ENCODE peak calls at places on chromosomes 13 and 19, in seven cellular contexts. T is CD4-positive, alpha-beta T cell; H is lower leg skin; P is stomach; C is activated CD8-positive, alpha-beta T cell treated with anti-CD3 and anti-CD28 coated beads for 36 hours; A is AG10803; F is ascending aorta. E is an unnamed sample.

GRCh38 chr19:17379221-17379631 is 2.1 kb upstream of the PLVAP start:
- DNase-seq in C (no peak), A (no peak), F (no peak), P (no peak), H (no peak), T (no peak), E (peak; percentile 15)

GRCh38 chr13:114053026-114053425 is 79.2 kb upstream of the C13orf46 start:
- DNase-seq in C (peak; percentile 42), A (peak; percentile 38), H (no peak), P (no peak), F (no peak), T (no peak), E (no peak)

GRCh38 chr19:32131037-32131436 is 214.4 kb upstream of the ZNF507 start:
- DNase-seq in C (no peak), T (no peak), F (no peak), H (no peak), P (no peak), A (no peak), E (no peak)

GRCh38 chr13:62643007-62643483 is 1227.4 kb upstream of the PCDH20 start:
- DNase-seq in T (no peak), C (peak; percentile 26), H (no peak), A (no peak), F (no peak), P (no peak), E (no peak)

GRCh38 chr13:30126903-30127428 is 180.4 kb downstream of the KATNAL1 start:
- DNase-seq in T (no peak), H (no peak), C (no peak), A (peak; percentile 26), F (no peak), P (peak; percentile 71), E (no peak)

GRCh38 chr19:12400618-12401502 is at the start of gene ZNF799:
- DNase-seq in T (peak; percentile 75), A (peak; percentile 94), F (peak; percentile 95), H (peak; percentile 100), C (peak; percentile 94), P (peak; percentile 99), E (peak; percentile 86)

GRCh38 chr19:42468273-42468796 is 25.6 kb upstream of the CXCL17 start:
- DNase-seq in F (no peak), H (peak; percentile 61), P (no peak), A (peak; percentile 81), T (no peak), C (no peak), E (no peak)

GRCh38 chr19:3818918-3819317 is 32.7 kb upstream of the MATK start:
- DNase-seq in T (no peak), F (no peak), C (no peak), A (no peak), H (no peak), P (no peak), E (no peak)

GRCh38 chr19:43784251-43784980 is 3.6 kb upstream of the KCNN4 start:
- DNase-seq in C (peak; percentile 86), A (peak; percentile 75), T (peak; percentile 63), F (no peak), P (peak; percentile 62), H (no peak), E (peak; percentile 44)

GRCh38 chr19:29499261-29499920 is 26.4 kb upstream of the VSTM2B start:
- DNase-seq in A (no peak), H (no peak), F (no peak), C (no peak), T (no peak), P (no peak), E (no peak)

GRCh38 chr13:79538757-79539156 is 57.8 kb downstream of the NDFIP2 start:
- DNase-seq in A (no peak), H (no peak), C (no peak), P (no peak), F (no peak), T (no peak), E (no peak)

GRCh38 chr19:3387645-3388589 is 21.5 kb downstream of the NFIC start:
- DNase-seq in F (peak; percentile 71), A (peak; percentile 84), P (peak; percentile 93), C (no peak), T (no peak), H (peak; percentile 96), E (no peak)

GRCh38 chr13:100347941-100348340 is 240.6 kb downstream of the GGACT start:
- DNase-seq in T (no peak), P (no peak), C (no peak), F (no peak), H (no peak), A (no peak), E (no peak)

GRCh38 chr19:45528744-45529453 is 21.6 kb downstream of the VASP start:
- DNase-seq in P (peak; percentile 70), F (no peak), T (peak; percentile 20), H (no peak), C (peak; percentile 39), A (no peak), E (no peak)

GRCh38 chr13:113660066-113660465 is 2.1 kb upstream of the ATP4B start:
- DNase-seq in H (no peak), F (no peak), T (no peak), A (no peak), C (no peak), P (peak; percentile 25), E (no peak)

GRCh38 chr13:113122571-113123225 is at the start of gene F10:
- DNase-seq in C (no peak), H (peak; percentile 94), T (no peak), P (peak; percentile 73), A (peak; percentile 70), F (no peak), E (no peak)

GRCh38 chr13:106291006-106291405 is 244.5 kb downstream of the EFNB2 start:
- DNase-seq in P (no peak), H (no peak), T (no peak), F (no peak), A (peak; percentile 65), C (no peak), E (no peak)

GRCh38 chr19:3760871-3761361 is 576 bp downstream of the APBA3 start:
- DNase-seq in C (peak; percentile 32), H (no peak), T (no peak), P (no peak), F (no peak), A (peak; percentile 14), E (no peak)

GRCh38 chr19:897442-898039 is 4.3 kb downstream of the RNU6-9 start:
- DNase-seq in F (no peak), P (no peak), C (no peak), T (no peak), A (no peak), H (no peak), E (no peak)
- TF ChIP-seq CTCF in F (no peak), P (no peak), C (no peak), T (no peak), A (no peak), H (no peak), E (no peak)

DNA sequence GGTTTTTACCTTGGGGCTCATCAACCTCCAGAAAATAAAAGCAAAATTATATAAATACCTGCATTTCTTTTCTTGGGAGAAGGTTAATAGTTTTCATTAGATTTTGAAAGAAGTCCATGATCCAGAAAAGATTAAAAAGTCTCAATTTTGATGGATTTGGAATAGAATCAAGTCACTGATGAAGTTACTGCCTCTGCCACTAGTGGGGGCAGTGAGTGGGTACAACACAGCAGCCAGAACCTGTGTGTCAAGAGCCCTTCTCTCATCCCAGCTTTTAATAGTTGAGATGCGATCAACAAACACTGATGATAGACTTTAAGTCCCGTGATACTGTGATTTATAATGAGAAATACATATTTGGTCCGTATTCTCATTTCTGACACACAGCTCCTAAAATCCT is 686.7 kb downstream of the DIAPH3 start:
- DNase-seq in H (no peak), P (no peak), T (no peak), A (no peak), C (peak; percentile 3), F (no peak), E (no peak)
- TF ChIP-seq CTCF in H (no peak), P (no peak), T (no peak), A (peak; percentile 32), C (peak; percentile 37), F (no peak), E (no peak)

DNA sequence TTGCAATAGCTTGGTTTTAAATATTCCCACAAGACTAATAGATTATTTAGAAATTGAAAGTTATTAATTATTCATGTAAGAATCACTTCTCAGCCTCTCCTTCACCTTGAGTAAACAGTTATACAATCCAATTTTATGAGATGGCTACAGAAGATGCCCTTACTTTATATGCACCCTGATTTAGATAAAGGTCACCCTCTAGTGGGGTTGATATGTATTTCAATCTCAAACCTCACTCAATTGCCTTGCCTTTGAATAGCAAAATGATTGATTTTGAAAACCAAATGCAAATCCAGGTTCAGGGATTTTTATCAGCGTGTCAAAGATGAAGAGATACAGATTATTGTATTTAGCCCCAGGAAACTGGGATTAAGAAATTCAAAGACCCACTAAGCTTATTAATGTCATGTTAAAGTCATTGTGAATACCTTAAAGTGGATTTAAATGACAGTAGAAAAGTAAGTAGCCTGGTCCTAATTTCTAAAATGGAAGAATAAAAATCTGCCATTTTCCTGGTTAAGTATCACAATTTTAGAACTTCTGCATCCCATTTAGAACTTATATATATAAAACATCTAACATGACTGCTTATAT is 305.1 kb downstream of the ITGBL1 start:
- DNase-seq in F (no peak), P (no peak), T (no peak), C (no peak), H (no peak), A (peak; percentile 61), E (peak; percentile 18)
- TF ChIP-seq CTCF in F (peak; percentile 46), P (no peak), T (no peak), C (peak; percentile 64), H (no peak), A (peak; percentile 79), E (peak; percentile 35)

GRCh38 chr19:52533901-52534300 is 6.4 kb downstream of the ZNF808 start:
- DNase-seq in A (no peak), H (peak; percentile 36), P (no peak), C (no peak), F (no peak), T (no peak), E (no peak)
- TF ChIP-seq CTCF in A (no peak), H (no peak), P (no peak), C (no peak), F (no peak), T (no peak), E (no peak)

GRCh38 chr13:50081106-50081898 is 66.1 kb downstream of the KCNRG start:
- DNase-seq in T (peak; percentile 30), A (no peak), C (peak; percentile 63), F (no peak), H (peak; percentile 93), P (peak; percentile 48), E (peak; percentile 33)
- TF ChIP-seq CTCF in T (no peak), A (peak; percentile 29), C (no peak), F (no peak), H (no peak), P (no peak), E (peak; percentile 3)

DNA sequence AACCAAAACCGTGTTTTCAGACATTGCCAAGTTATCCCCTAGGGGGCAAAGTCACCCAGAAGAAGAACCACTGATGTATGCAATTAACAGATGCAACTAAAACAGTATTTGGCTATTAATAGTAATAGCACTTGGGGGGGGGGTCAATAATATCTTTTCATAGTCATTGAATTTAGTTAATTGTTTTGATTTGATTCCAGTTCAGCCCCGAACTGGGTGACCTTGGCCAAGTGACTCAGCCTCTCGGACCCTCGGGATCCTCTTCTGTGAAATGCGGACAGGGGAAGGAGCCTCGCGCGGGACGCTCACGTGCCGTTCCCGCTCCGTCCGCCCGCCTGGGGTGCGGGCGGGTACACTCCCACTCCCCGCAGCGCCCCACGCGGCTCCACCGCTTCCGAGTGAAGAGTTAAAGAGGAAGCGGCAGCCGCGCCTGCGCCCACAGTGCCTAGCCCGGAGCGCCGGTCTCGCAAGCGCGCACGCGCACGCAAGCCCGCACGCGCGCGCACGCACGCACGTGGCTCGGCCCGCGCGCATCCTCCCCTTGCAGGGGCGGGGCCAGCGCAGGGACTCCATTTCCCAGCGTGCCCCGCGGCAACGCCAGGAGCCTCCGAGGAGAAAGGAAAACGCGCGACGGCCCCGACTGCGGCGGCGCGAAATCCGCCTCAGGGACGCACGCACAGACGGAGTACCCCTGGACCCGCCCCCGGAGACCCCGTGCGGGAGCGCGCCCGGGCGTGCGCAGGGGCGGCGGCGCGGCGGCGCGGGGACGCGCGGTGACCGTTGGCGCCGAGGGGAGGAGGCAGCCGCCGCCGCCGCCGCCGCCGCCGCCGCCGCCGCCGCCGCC is at the start of gene DAZAP1:
- DNase-seq in H (peak; percentile 100), P (peak; percentile 100), F (peak; percentile 95), T (peak; percentile 99), A (peak; percentile 98), C (peak; percentile 99), E (peak; percentile 98)
- TF ChIP-seq CTCF in H (no peak), P (no peak), F (peak; percentile 17), T (peak; percentile 62), A (peak; percentile 48), C (peak; percentile 92), E (peak; percentile 50)